ENCODE peak calls at places on chromosome 17, in six cellular contexts. K, V, G, C, S and N are unnamed samples. For H3K4me1, the result is how much of the 10 kb centered on the place peaks cover.

GRCh38 chr17:59853168-59853918 is 39.4 kb downstream of the TUBD1 start:
- DNase-seq in G (peak), S (no peak), K (peak), V (no peak), C (peak), N (peak)

GRCh38 chr17:41948747-41949460 is 17.7 kb upstream of the CNP start:
- DNase-seq in S (no peak), G (no peak), C (no peak), K (no peak), V (no peak), N (no peak)

GRCh38 chr17:57553525-57553924 is 191.6 kb downstream of the CCDC182 start:
- DNase-seq in V (no peak), K (peak), S (no peak), C (peak), G (no peak), N (no peak)

GRCh38 chr17:17042851-17043667 is 802 bp downstream of the MPRIP start:
- DNase-seq in G (peak), S (no peak), C (peak), V (peak), K (peak), N (peak)

GRCh38 chr17:3916013-3916696 is at the start of gene P2RX1:
- DNase-seq in G (no peak), K (no peak), V (no peak), C (no peak), S (no peak), N (no peak)

GRCh38 chr17:49994085-49995054 is 654 bp downstream of the DLX3 start:
- DNase-seq in V (no peak), S (no peak), C (no peak), G (peak), K (no peak), N (peak)

GRCh38 chr17:9051561-9051960 is 30.3 kb downstream of the NTN1 start:
- DNase-seq in K (no peak), V (no peak), C (no peak), G (no peak), S (no peak), N (no peak)

GRCh38 chr17:71496552-71496951 is 624.3 kb upstream of the SOX9 start:
- DNase-seq in K (peak), S (no peak), V (no peak), C (peak), G (no peak), N (no peak)

GRCh38 chr17:48791128-48792032 is 25.6 kb downstream of the TTLL6 start:
- DNase-seq in S (peak), V (peak), C (peak), G (peak), K (peak), N (peak)

GRCh38 chr17:42077770-42078169 is 20.5 kb downstream of the ZNF385C start:
- DNase-seq in K (no peak), S (no peak), V (no peak), G (no peak), C (no peak), N (no peak)

GRCh38 chr17:31424944-31425582 is 33.6 kb downstream of the RAB11FIP4 start:
- DNase-seq in V (no peak), K (peak), C (no peak), G (no peak), S (peak), N (peak)

GRCh38 chr17:8143581-8144400 is 8.4 kb downstream of the PER1 start:
- DNase-seq in V (no peak), G (no peak), K (no peak), S (no peak), C (no peak), N (no peak)

GRCh38 chr17:60135951-60136666 is 13.7 kb upstream of the CA4 start:
- DNase-seq in G (no peak), K (no peak), S (no peak), C (no peak), V (no peak), N (no peak)

GRCh38 chr17:8789743-8790142 is 9.4 kb downstream of the MFSD6L start:
- DNase-seq in K (no peak), S (no peak), G (peak), C (no peak), V (no peak), N (peak)

GRCh38 chr17:78748730-78749317 is 33.2 kb downstream of the CYTH1 start:
- DNase-seq in K (peak), C (peak), S (no peak), V (no peak), G (no peak), N (no peak)
- H3K27ac ChIP-seq in K (no peak), C (no peak), S (no peak), V (no peak), G (no peak), N (no peak)

DNA sequence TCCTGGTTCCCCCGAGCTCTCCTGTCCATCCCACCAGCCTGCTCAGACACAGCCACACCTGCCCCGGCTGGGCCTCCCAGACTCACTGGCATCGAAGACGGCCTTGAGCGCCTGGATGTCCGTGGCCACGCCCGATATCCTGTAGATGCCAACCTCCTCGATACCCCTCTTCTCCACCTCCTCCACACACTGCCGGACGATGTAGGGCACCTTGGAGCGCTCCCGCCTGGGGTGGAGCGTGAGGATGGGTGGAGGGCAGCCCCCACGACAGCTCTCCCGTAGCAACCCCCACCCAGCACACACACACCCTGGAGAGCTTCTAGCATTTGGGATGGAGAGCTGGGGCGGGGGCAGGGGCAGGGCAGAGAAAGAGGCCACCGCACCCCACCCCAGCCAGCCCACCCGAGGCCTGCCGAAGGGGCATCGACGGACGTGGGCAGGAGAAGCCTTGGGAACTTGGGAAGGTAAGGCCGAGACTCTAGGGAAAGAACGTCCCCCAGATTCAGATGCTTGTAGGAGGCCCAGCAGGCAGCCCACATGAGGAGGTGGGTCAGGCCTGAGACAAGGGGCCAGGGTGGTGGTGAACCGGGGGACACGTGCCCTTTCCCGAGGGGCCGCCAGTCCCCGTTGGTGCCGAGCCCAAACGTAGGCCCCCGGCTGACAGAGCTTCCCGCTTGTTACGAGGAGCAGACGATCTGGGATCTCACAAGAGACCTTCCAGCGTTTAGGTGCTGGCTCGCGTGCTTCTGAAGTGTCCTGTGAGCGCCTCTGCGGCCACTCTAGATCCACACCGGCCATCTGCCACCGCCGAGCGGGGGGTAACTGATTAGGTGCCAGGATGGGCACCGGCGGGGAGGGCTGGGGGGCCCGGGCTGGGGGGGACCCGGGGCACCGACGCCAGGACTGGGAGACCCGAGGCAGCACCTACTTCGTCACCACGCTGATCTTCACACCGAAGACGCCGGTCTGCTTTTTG is 15.1 kb downstream of the TIMM22 start:
- DNase-seq in S (no peak), K (no peak), V (no peak), C (no peak), G (no peak), N (no peak)
- H3K4me1 ChIP-seq in S (under half), K (under half), V (under half), C (under half), G (under half), N (under half)

GRCh38 chr17:58677204-58677880 is 14.5 kb downstream of the TEX14 start:
- DNase-seq in K (peak), V (no peak), G (no peak), C (peak), S (no peak), N (no peak)
- H2BK15ac ChIP-seq in K (no peak), V (no peak), G (no peak), C (no peak), S (no peak), N (no peak)

GRCh38 chr17:73623247-73623646 is 21.0 kb downstream of the SDK2 start:
- DNase-seq in V (no peak), G (no peak), S (no peak), K (no peak), C (no peak), N (no peak)
- H3K27ac ChIP-seq in V (no peak), G (no peak), S (no peak), K (no peak), C (no peak), N (no peak)

GRCh38 chr17:55689672-55690071 is 33.0 kb downstream of the TMEM100 start:
- DNase-seq in S (no peak), V (no peak), G (no peak), C (no peak), K (no peak), N (no peak)
- H3K4me1 ChIP-seq in S (under half), V (under half), G (under half), C (under half), K (under half), N (under half)